ENCODE peak calls at places on chromosomes 13 and 19, in eight cellular contexts. Z is prostate gland, D is ovary, B is tibial nerve, Y is astrocyte, S is dorsolateral prefrontal cortex, M is body of pancreas, N is lung. J is an unnamed sample. For H3K27me3, the result is how much of the 10 kb centered on the place peaks cover.

GRCh38 chr13:73092831-73093230 is 34.0 kb downstream of the KLF5 start:
- DNase-seq in Z (no peak), D (no peak), B (no peak), Y (no peak), S (no peak), M (no peak), N (no peak), J (no peak)

GRCh38 chr19:19562665-19563347 is 24.7 kb downstream of the CILP2 start:
- DNase-seq in Z (no peak), D (no peak), B (no peak), Y (no peak), S (no peak), M (no peak), N (no peak), J (no peak)

GRCh38 chr13:108154421-108154858 is 60.9 kb downstream of the LIG4 start:
- DNase-seq in Z (no peak), D (no peak), B (no peak), Y (peak), S (no peak), M (peak), N (peak), J (no peak)

GRCh38 chr19:19033426-19034203 is at the start of the genes ARMC6 and SUGP2:
- DNase-seq in Z (peak), D (peak), B (peak), Y (peak), S (peak), M (peak), N (peak), J (peak)

GRCh38 chr13:59461411-59461810 is 702.3 kb downstream of the DIAPH3 start:
- DNase-seq in Z (no peak), D (no peak), B (no peak), Y (no peak), S (no peak), M (no peak), N (no peak), J (no peak)

GRCh38 chr13:28145049-28145448 is 6.7 kb downstream of the PAN3 start:
- DNase-seq in Z (no peak), D (no peak), B (no peak), Y (no peak), S (no peak), M (no peak), N (no peak), J (no peak)

GRCh38 chr13:70173236-70173959 is 65.1 kb upstream of the KLHL1 start:
- DNase-seq in Z (no peak), D (no peak), B (no peak), Y (peak), S (no peak), M (no peak), N (no peak), J (no peak)

GRCh38 chr13:77732287-77732686 is 34.8 kb downstream of the SLAIN1 start:
- DNase-seq in Z (no peak), D (no peak), B (no peak), Y (no peak), S (no peak), M (no peak), N (no peak), J (no peak)

GRCh38 chr13:110137677-110138008 is 169.3 kb downstream of the COL4A1 start:
- DNase-seq in Z (peak), D (no peak), B (no peak), Y (peak), S (no peak), M (peak), N (no peak), J (peak)

GRCh38 chr13:72198042-72198441 is 331.0 kb upstream of the DACH1 start:
- DNase-seq in Z (no peak), D (no peak), B (no peak), Y (no peak), S (no peak), M (no peak), N (no peak), J (no peak)

GRCh38 chr13:53001444-53001843 is 27.2 kb upstream of the OLFM4 start:
- DNase-seq in Z (peak), D (no peak), B (no peak), Y (no peak), S (no peak), M (no peak), N (no peak), J (no peak)

GRCh38 chr13:51728275-51728673 is 75.7 kb downstream of the DHRS12 start:
- DNase-seq in Z (no peak), D (no peak), B (no peak), Y (no peak), S (no peak), M (no peak), N (no peak), J (no peak)

GRCh38 chr19:57056972-57057371 is 62.8 kb upstream of the USP29 start:
- DNase-seq in Z (no peak), D (peak), B (no peak), Y (no peak), S (no peak), M (no peak), N (no peak), J (no peak)

GRCh38 chr19:38944981-38945506 is 14.3 kb downstream of the MRPS12 start:
- DNase-seq in Z (no peak), D (no peak), B (no peak), Y (no peak), S (no peak), M (no peak), N (no peak), J (no peak)

GRCh38 chr19:12828494-12828893 is 5.9 kb downstream of the RTBDN start:
- DNase-seq in Z (no peak), D (no peak), B (no peak), Y (no peak), S (peak), M (peak), N (no peak), J (no peak)

GRCh38 chr19:3097442-3097871 is 3.3 kb downstream of the GNA11 start:
- DNase-seq in Z (no peak), D (no peak), B (no peak), Y (no peak), S (peak), M (peak), N (no peak), J (peak)

GRCh38 chr13:110228936-110229904 is 77.7 kb downstream of the COL4A1 start:
- DNase-seq in Z (no peak), D (no peak), B (no peak), Y (no peak), S (no peak), M (no peak), N (no peak), J (peak)

GRCh38 chr13:26377038-26377437 is 123.1 kb downstream of the CDK8 start:
- DNase-seq in Z (no peak), D (no peak), B (no peak), Y (no peak), S (no peak), M (peak), N (no peak), J (no peak)

DNA sequence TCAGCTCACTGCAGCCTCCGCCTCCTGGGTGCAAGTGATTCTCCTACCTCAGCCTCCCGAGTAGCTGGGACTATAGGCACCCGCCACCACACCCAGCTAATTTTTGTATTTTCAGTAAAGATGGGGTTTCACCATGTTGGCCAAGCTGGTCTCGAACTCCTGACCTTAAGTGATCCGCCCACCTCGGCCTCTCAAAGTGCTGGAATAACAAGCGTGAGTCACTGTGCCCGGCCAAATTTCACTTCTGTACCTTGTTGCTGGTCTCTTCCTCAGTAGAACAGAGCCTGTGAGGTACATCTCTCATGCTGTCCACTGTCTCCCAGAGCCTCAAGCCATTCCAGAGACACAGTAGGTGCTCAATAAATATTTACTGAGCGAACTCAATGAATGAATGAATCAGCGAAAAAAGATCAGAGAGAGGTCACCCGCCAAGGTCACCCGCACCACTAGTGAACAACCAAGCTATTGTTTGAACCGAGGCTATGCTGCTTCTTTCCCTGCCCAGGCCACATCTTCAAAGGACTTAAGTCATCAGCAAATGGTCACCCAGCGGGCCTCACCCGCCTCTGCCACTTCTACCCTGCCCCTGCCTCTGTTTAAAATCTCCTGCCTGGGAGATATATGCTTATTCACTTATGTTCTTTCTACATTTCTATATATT is 9.3 kb downstream of the TMEM143 start:
- DNase-seq in Z (no peak), D (no peak), B (no peak), Y (peak), S (no peak), M (peak), N (no peak), J (no peak)
- H3K4me3 ChIP-seq in Z (no peak), D (no peak), B (no peak), Y (no peak), S (no peak), M (no peak), N (no peak), J (no peak)

DNA sequence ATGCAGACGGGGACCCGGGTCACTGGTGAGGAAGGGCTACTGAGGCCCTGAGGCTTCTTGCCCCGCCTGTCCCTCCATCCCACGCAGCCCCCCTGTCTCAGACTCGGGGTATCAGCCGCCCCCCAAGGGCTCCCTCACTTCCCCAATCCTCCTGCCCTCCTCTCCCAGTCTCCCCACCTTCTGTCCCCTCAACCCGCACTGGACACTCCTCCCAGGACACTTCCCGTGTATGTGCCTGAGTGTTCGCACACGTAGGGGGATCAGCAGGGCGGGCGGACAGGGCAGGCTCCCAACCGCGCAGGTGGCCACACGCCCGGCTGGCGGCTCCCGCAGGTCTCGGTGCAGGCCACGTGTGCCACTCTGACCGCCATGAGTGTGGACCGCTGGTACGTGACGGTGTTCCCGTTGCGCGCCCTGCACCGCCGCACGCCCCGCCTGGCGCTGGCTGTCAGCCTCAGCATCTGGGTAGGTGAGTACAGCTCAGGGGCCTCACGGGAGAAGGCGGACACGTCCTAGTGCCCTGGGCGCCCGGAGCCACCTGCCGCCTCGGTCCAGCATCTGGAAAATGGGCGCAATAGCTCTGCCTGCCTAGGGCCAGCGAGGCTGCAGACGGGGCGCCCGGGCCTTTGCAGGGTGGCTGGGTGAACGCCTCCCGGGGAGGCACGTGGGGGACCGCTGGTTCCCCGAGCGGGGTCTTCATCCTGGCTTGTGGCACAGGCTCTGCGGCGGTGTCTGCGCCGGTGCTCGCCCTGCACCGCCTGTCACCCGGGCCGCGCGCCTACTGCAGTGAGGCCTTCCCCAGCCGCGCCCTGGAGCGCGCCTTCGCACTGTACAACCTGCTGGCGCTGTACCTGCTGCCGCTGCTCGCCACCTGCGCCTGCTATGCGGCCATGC is 2.3 kb downstream of the KISS1R start:
- DNase-seq in Z (no peak), D (no peak), B (no peak), Y (no peak), S (no peak), M (no peak), N (no peak), J (peak)
- H3K27me3 ChIP-seq in Z (under half), D (under half), B (half or more), Y (under half), S (under half), M (under half), N (under half), J (under half)

GRCh38 chr19:49468199-49468598 is 5.8 kb upstream of the FLT3LG start:
- DNase-seq in Z (peak), D (no peak), B (no peak), Y (no peak), S (no peak), M (no peak), N (no peak), J (no peak)
- H3K27ac ChIP-seq in Z (peak), D (no peak), B (no peak), Y (no peak), S (no peak), M (no peak), N (no peak), J (no peak)

DNA sequence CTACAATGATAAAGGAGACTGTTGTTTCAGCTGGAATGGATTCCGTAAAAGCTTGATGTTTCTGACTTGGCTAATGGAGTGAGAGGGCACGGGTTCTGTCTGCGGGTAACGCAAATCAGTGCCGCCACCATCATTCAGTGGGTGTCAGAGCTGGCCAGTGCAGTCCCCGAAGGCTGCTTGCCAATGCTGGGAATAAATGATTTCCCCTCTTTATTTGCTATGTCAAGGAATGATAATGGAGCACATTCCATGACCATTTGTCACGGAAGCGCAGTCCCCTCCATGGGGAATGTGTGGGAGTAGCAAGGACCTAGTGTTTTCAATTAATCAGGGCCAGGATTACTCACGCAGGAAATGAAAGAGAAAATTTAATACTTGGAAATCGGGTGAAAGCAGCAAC is 899.3 kb downstream of the UQCRFS1 start:
- DNase-seq in Z (no peak), D (peak), B (no peak), Y (peak), S (no peak), M (peak), N (no peak), J (peak)
- H3K4me3 ChIP-seq in Z (no peak), D (no peak), B (no peak), Y (peak), S (no peak), M (no peak), N (no peak), J (no peak)

GRCh38 chr19:55212447-55212846 is 3.1 kb upstream of the PTPRH start:
- DNase-seq in Z (no peak), D (no peak), B (no peak), Y (no peak), S (no peak), M (peak), N (no peak), J (peak)
- H3K27me3 ChIP-seq in Z (under half), D (under half), B (under half), Y (under half), S (under half), M (under half), N (under half), J (under half)

GRCh38 chr13:100675660-100676129 is 1.1 kb upstream of the TMTC4 start:
- DNase-seq in Z (no peak), D (no peak), B (no peak), Y (no peak), S (no peak), M (no peak), N (no peak), J (no peak)
- H3K27ac ChIP-seq in Z (peak), D (peak), B (no peak), Y (no peak), S (peak), M (no peak), N (no peak), J (no peak)

GRCh38 chr19:9995079-9995478 is 15.2 kb downstream of the COL5A3 start:
- DNase-seq in Z (no peak), D (no peak), B (no peak), Y (no peak), S (no peak), M (no peak), N (no peak), J (no peak)
- H3K4me3 ChIP-seq in Z (no peak), D (no peak), B (no peak), Y (no peak), S (no peak), M (no peak), N (no peak), J (no peak)

GRCh38 chr13:102395939-102396338 is 5.9 kb downstream of the FGF14 start:
- DNase-seq in Z (no peak), D (no peak), B (no peak), Y (no peak), S (no peak), M (no peak), N (no peak), J (no peak)

GRCh38 chr13:102399791-102400618 is 1.8 kb downstream of the FGF14 start:
- DNase-seq in Z (no peak), D (no peak), B (no peak), Y (no peak), S (peak), M (peak), N (no peak), J (no peak)

GRCh38 chr13:102395174-102395573 is 6.7 kb downstream of the FGF14 start:
- DNase-seq in Z (no peak), D (no peak), B (no peak), Y (no peak), S (no peak), M (no peak), N (no peak), J (no peak)

GRCh38 chr13:102392810-102393209 is 9.0 kb downstream of the FGF14 start:
- DNase-seq in Z (no peak), D (no peak), B (no peak), Y (no peak), S (no peak), M (no peak), N (no peak), J (no peak)

DNA sequence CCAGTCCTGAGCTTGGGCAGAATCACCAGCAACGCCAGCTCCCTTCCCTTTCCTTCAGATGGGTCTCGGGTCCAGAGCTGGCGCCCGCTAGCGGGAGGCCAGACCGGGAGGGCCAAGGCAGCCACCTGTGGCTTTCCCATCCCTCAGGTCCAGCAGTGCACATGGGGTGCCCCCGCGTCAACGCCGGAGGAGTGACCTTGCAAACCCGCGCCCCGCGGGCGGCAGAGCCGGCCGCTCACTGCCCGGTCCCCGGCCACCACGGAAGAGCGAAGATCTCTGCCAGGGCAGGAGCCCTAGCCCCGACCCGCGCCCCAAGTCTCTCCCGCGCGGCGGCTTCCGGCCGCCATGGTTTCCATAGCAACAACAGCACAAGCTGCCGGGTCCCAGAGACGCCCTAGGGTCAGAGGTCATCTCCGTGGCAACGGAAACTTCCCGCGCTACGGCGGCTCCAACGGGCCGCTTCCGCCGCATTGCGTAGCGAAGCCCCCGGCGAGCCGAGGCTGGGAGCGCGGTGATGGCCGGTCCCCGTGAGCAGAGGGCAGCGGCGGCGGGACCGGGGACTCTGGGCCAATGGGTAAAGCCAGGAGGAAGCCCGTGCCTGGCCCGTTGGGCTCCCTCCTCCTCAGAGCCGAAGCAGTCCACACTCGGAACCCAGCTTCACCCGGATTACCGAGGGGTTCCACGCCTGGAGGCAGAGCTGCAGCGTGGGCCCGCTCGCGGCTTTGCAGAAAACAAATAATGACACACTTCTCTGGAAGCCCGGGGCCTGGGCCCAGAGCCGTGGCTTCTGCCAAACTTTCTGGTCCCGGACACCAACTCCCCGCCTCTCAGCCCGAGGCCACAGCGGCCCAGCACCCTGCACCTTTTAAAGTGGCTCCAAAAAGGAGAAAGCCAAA is 7.4 kb downstream of the FGF14 start:
- DNase-seq in Z (peak), D (peak), B (peak), Y (peak), S (peak), M (peak), N (peak), J (no peak)
- H3K27me3 ChIP-seq in Z (under half), D (under half), B (under half), Y (under half), S (under half), M (under half), N (under half), J (under half)